ENCODE peak calls at places on chromosome 10, in four cellular contexts. One of them, this sample, is unnamed.

GRCh38 chr10:35942052-35942451 is 300.0 kb upstream of the FZD8 start:
- DNase-seq in CD8-positive, alpha-beta memory T cell: no peak
- DNase-seq in T follicular helper cell: no peak
- DNase-seq in ovary: peak
- DNase-seq in this sample: no peak

GRCh38 chr10:111319866-111320265 is 243.0 kb downstream of the ADRA2A start:
- DNase-seq in CD8-positive, alpha-beta memory T cell: no peak
- DNase-seq in T follicular helper cell: no peak
- DNase-seq in ovary: no peak
- DNase-seq in this sample: peak

GRCh38 chr10:88992945-88993537 is 2.4 kb downstream of the FAS start:
- DNase-seq in CD8-positive, alpha-beta memory T cell: no peak
- DNase-seq in T follicular helper cell: no peak
- DNase-seq in ovary: no peak
- DNase-seq in this sample: peak

GRCh38 chr10:114079421-114079820 is 35.8 kb downstream of the ADRB1 start:
- DNase-seq in CD8-positive, alpha-beta memory T cell: no peak
- DNase-seq in T follicular helper cell: no peak
- DNase-seq in ovary: no peak
- DNase-seq in this sample: no peak

GRCh38 chr10:131391991-131392390 is 80.5 kb upstream of the TCERG1L start:
- DNase-seq in CD8-positive, alpha-beta memory T cell: no peak
- DNase-seq in T follicular helper cell: no peak
- DNase-seq in ovary: no peak
- DNase-seq in this sample: no peak

GRCh38 chr10:47101196-47101595 is 190.0 kb downstream of the PTPN20 start:
- DNase-seq in CD8-positive, alpha-beta memory T cell: no peak
- DNase-seq in T follicular helper cell: no peak
- DNase-seq in ovary: no peak
- DNase-seq in this sample: no peak

GRCh38 chr10:8416755-8417154 is 362.3 kb downstream of the GATA3 start:
- DNase-seq in CD8-positive, alpha-beta memory T cell: peak
- DNase-seq in T follicular helper cell: no peak
- DNase-seq in ovary: no peak
- DNase-seq in this sample: no peak

GRCh38 chr10:59176241-59177030 is at the start of gene PHYHIPL:
- DNase-seq in CD8-positive, alpha-beta memory T cell: no peak
- DNase-seq in T follicular helper cell: no peak
- DNase-seq in ovary: peak
- DNase-seq in this sample: no peak

GRCh38 chr10:77547651-77548050 is 90.0 kb downstream of the KCNMA1 start:
- DNase-seq in CD8-positive, alpha-beta memory T cell: no peak
- DNase-seq in T follicular helper cell: no peak
- DNase-seq in ovary: no peak
- DNase-seq in this sample: no peak

GRCh38 chr10:43128958-43129706 is 9.1 kb upstream of the CSGALNACT2 start:
- DNase-seq in CD8-positive, alpha-beta memory T cell: no peak
- DNase-seq in T follicular helper cell: no peak
- DNase-seq in ovary: no peak
- DNase-seq in this sample: peak

GRCh38 chr10:71232089-71232998 is 20.0 kb downstream of the UNC5B start:
- DNase-seq in CD8-positive, alpha-beta memory T cell: no peak
- DNase-seq in T follicular helper cell: no peak
- DNase-seq in ovary: peak
- DNase-seq in this sample: peak

GRCh38 chr10:11447571-11447970 is 163.9 kb downstream of the USP6NL start:
- DNase-seq in CD8-positive, alpha-beta memory T cell: no peak
- DNase-seq in T follicular helper cell: no peak
- DNase-seq in ovary: no peak
- DNase-seq in this sample: no peak

GRCh38 chr10:126060232-126060935 is 164.0 kb downstream of the FANK1 start:
- DNase-seq in CD8-positive, alpha-beta memory T cell: no peak
- DNase-seq in T follicular helper cell: no peak
- DNase-seq in ovary: peak
- DNase-seq in this sample: peak

GRCh38 chr10:123743441-123744225 is 77.5 kb downstream of the GPR26 start:
- DNase-seq in CD8-positive, alpha-beta memory T cell: no peak
- DNase-seq in T follicular helper cell: no peak
- DNase-seq in ovary: no peak
- DNase-seq in this sample: peak